ENCODE peak calls at places on chromosomes 4 and X, in four cellular contexts. M is WTC11, U is K562, A is GM12878. F is an unnamed sample.

GRCh38 chr4:8355864-8356565 is 84.5 kb downstream of the ACOX3 start:
- DNase-seq in M (no peak), U (no peak), A (no peak), F (no peak)

GRCh38 chr4:3417448-3417847 is 24.3 kb upstream of the HGFAC start:
- DNase-seq in M (no peak), U (no peak), A (no peak), F (no peak)

GRCh38 chr4:23163649-23164436 is 471.1 kb downstream of the GBA3 start:
- DNase-seq in M (no peak), U (no peak), A (no peak), F (no peak)

GRCh38 chrX:31656013-31656412 is 584.2 kb upstream of the FTHL17 start:
- DNase-seq in M (no peak), U (no peak), A (no peak), F (no peak)

GRCh38 chrX:9352683-9353430 is 112.0 kb upstream of the TBL1X start:
- DNase-seq in M (no peak), U (peak), A (peak), F (no peak)

GRCh38 chr4:141347738-141348524 is 127.2 kb downstream of the ZNF330 start:
- DNase-seq in M (no peak), U (no peak), A (no peak), F (no peak)

GRCh38 chr4:114076865-114077264 is 97.4 kb upstream of the ARSJ start:
- DNase-seq in M (no peak), U (no peak), A (no peak), F (no peak)

GRCh38 chr4:104494161-104494560 is 533 bp downstream of the CXXC4 start:
- DNase-seq in M (no peak), U (no peak), A (no peak), F (no peak)

GRCh38 chrX:15855562-15856256 is 1.1 kb upstream of the AP1S2 start:
- DNase-seq in M (no peak), U (no peak), A (no peak), F (no peak)

GRCh38 chrX:41559662-41560061 is 112.5 kb downstream of the NYX start:
- DNase-seq in M (no peak), U (peak), A (no peak), F (no peak)

GRCh38 chrX:123859409-123859827 is 435 bp upstream of the XIAP start:
- DNase-seq in M (no peak), U (no peak), A (peak), F (peak)

GRCh38 chr4:69116645-69117321 is 20.5 kb downstream of the UGT2B7 start:
- DNase-seq in M (no peak), U (no peak), A (no peak), F (no peak)

GRCh38 chr4:186760576-186760975 is 36.9 kb upstream of the FAT1 start:
- DNase-seq in M (no peak), U (no peak), A (no peak), F (no peak)

GRCh38 chr4:76279462-76279861 is 27.1 kb upstream of the STBD1 start:
- DNase-seq in M (no peak), U (no peak), A (no peak), F (no peak)

GRCh38 chr4:38563703-38564490 is 100.1 kb upstream of the KLF3 start:
- DNase-seq in M (no peak), U (no peak), A (no peak), F (no peak)

GRCh38 chr4:37816006-37816405 is 10.5 kb upstream of the PGM2 start:
- DNase-seq in M (no peak), U (no peak), A (no peak), F (no peak)

GRCh38 chrX:5390376-5390775 is 838.3 kb downstream of the NLGN4X start:
- DNase-seq in M (no peak), U (no peak), A (no peak), F (no peak)

GRCh38 chr4:94538229-94538628 is 86.5 kb downstream of the PDLIM5 start:
- DNase-seq in M (no peak), U (no peak), A (no peak), F (no peak)

GRCh38 chr4:121307441-121308327 is 73.1 kb downstream of the QRFPR start:
- DNase-seq in M (peak), U (peak), A (peak), F (no peak)

DNA sequence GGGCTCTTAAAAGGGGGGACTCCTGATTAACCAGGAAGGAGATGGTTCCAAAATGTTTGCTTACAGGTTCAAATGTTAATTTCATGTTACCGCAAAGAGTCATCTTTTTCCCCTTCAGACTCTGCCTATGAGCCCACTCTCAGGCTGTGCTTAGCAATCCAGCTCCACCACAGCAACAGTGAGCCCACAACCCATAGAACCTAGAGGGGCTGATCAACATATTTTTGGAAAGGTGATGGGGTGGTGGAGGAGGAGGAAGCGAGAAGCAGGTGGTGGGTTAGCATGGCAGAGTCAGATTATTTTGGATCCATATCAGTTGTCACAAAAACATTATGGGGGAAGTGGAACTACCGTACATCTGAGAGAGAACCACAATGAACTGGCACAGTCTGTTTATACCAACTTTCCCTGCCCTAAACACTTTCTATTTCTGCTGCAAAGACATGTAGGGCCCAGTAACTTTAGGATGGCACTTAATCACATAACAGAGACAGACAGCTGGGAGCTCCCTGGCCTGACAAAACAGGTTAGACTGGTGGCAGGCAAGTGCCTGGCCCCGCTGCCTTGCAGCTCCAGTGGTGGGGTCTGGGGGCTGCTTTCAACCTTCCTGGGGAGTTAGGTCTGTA is 4.4 kb downstream of the SLC9A7 start:
- DNase-seq in M (peak), U (no peak), A (peak), F (no peak)
- TF ChIP-seq USF1 in M (no peak), U (no peak), A (no peak), F (no peak)

DNA sequence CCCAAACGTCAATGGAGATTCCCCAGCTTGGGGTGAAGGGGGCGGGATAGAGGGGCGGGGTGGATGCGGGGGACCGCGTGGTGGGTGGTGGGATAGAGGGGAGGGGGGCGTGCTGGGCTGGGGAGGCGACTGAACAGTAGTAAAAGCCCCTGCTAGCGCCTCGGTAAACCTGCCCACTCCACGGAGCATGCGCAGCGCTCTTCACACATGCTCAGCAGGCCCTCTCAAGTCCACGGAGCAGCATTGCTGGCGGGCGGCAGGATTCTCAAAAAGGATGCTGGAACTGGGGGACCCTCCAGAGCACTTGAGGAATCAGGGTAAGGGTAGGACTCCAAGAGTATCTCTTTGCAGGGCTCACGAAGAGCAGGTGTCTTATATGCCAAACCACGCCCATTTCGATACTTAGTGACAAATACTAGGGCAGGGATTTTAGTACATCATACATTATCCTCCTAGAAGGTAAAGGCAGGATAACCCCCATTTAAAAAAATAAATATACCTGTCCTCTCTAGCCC is 378 bp upstream of the RPS6KA6 start:
- DNase-seq in M (peak), U (no peak), A (no peak), F (peak)
- TF ChIP-seq USF1 in M (no peak), U (no peak), A (no peak), F (no peak)

GRCh38 chr4:44661940-44662622 is 10.7 kb upstream of the YIPF7 start:
- DNase-seq in M (no peak), U (no peak), A (no peak), F (no peak)
- TF ChIP-seq USF1 in M (no peak), U (no peak), A (no peak), F (no peak)

GRCh38 chr4:80610845-80611244 is 275.3 kb downstream of the CFAP299 start:
- DNase-seq in M (no peak), U (no peak), A (peak), F (no peak)
- TF ChIP-seq USF1 in M (no peak), U (no peak), A (no peak), F (no peak)

GRCh38 chr4:15779789-15780188 is 1.7 kb downstream of the CD38 start:
- DNase-seq in M (no peak), U (no peak), A (no peak), F (no peak)

GRCh38 chr4:15778742-15779231 is 659 bp downstream of the CD38 start:
- DNase-seq in M (peak), U (no peak), A (no peak), F (no peak)

GRCh38 chr4:15779336-15779735 is 1.2 kb downstream of the CD38 start:
- DNase-seq in M (peak), U (no peak), A (no peak), F (peak)

GRCh38 chr4:15778191-15778741 is at the start of gene CD38:
- DNase-seq in M (peak), U (no peak), A (peak), F (peak)

GRCh38 chr4:15781427-15782095 is 3.4 kb downstream of the CD38 start:
- DNase-seq in M (no peak), U (no peak), A (peak), F (no peak)
- TF ChIP-seq USF1 in M (no peak), U (no peak), A (no peak), F (no peak)